ENCODE peak calls at places on chromosomes 12 and 14, in five cellular contexts. One of them, this sample, is unnamed.

GRCh38 chr12:124740691-124741137 is 123.0 kb downstream of the SCARB1 start:
- DNase-seq in adipocyte: peak; percentile 39
- DNase-seq in lung: no peak
- DNase-seq in kidney: peak; percentile 74
- DNase-seq in SJSA1: peak; percentile 83
- DNase-seq in this sample: peak; percentile 23

GRCh38 chr14:89013098-89013504 is 188.7 kb downstream of the TTC8 start:
- DNase-seq in kidney: no peak
- DNase-seq in SJSA1: no peak
- DNase-seq in lung: peak; percentile 38
- DNase-seq in adipocyte: peak; percentile 30
- DNase-seq in this sample: peak; percentile 11

GRCh38 chr12:91900971-91901370 is 244.7 kb downstream of the BTG1 start:
- DNase-seq in lung: no peak
- DNase-seq in adipocyte: no peak
- DNase-seq in kidney: no peak
- DNase-seq in SJSA1: no peak
- DNase-seq in this sample: no peak

GRCh38 chr14:23068792-23069412 is 11.6 kb upstream of the CDH24 start:
- DNase-seq in SJSA1: peak; percentile 88
- DNase-seq in lung: peak; percentile 85
- DNase-seq in kidney: peak; percentile 67
- DNase-seq in adipocyte: peak; percentile 96
- DNase-seq in this sample: peak; percentile 60

GRCh38 chr12:9086087-9086486 is 29.6 kb downstream of the A2M start:
- DNase-seq in adipocyte: no peak
- DNase-seq in kidney: no peak
- DNase-seq in lung: no peak
- DNase-seq in SJSA1: no peak
- DNase-seq in this sample: no peak

GRCh38 chr12:112944028-112944690 is 5.9 kb downstream of the OAS3 start:
- DNase-seq in adipocyte: peak; percentile 10
- DNase-seq in SJSA1: no peak
- DNase-seq in kidney: no peak
- DNase-seq in lung: no peak
- DNase-seq in this sample: no peak

GRCh38 chr12:45433441-45433868 is 217.6 kb downstream of the ANO6 start:
- DNase-seq in kidney: no peak
- DNase-seq in lung: no peak
- DNase-seq in SJSA1: no peak
- DNase-seq in adipocyte: no peak
- DNase-seq in this sample: no peak

GRCh38 chr14:23704890-23705289 is 68.7 kb downstream of the DHRS2 start:
- DNase-seq in SJSA1: no peak
- DNase-seq in adipocyte: no peak
- DNase-seq in kidney: no peak
- DNase-seq in lung: no peak
- DNase-seq in this sample: no peak

GRCh38 chr12:78209851-78210493 is 379.3 kb downstream of the NAV3 start:
- DNase-seq in adipocyte: no peak
- DNase-seq in kidney: no peak
- DNase-seq in lung: no peak
- DNase-seq in SJSA1: no peak
- DNase-seq in this sample: peak; percentile 41

GRCh38 chr12:2844786-2845185 is 10.0 kb upstream of the NRIP2 start:
- DNase-seq in kidney: no peak
- DNase-seq in adipocyte: no peak
- DNase-seq in lung: no peak
- DNase-seq in SJSA1: peak; percentile 92
- DNase-seq in this sample: no peak

GRCh38 chr14:30375280-30375892 is 183.6 kb upstream of the G2E3 start:
- DNase-seq in SJSA1: peak; percentile 5
- DNase-seq in lung: peak; percentile 35
- DNase-seq in adipocyte: peak; percentile 69
- DNase-seq in kidney: no peak
- DNase-seq in this sample: peak; percentile 16

GRCh38 chr12:89825591-89826449 is 117.2 kb upstream of the ATP2B1 start:
- DNase-seq in SJSA1: peak; percentile 64
- DNase-seq in lung: no peak
- DNase-seq in adipocyte: no peak
- DNase-seq in kidney: no peak
- DNase-seq in this sample: no peak

GRCh38 chr14:70955543-70956480 is 48.6 kb downstream of the PCNX1 start:
- DNase-seq in adipocyte: peak; percentile 70
- DNase-seq in lung: no peak
- DNase-seq in kidney: no peak
- DNase-seq in SJSA1: peak; percentile 19
- DNase-seq in this sample: no peak

GRCh38 chr12:4009979-4010704 is 136.9 kb upstream of the PARP11 start:
- DNase-seq in kidney: no peak
- DNase-seq in lung: no peak
- DNase-seq in adipocyte: no peak
- DNase-seq in SJSA1: no peak
- DNase-seq in this sample: no peak

GRCh38 chr12:44876554-44877275 is 600 bp upstream of the NELL2 start:
- DNase-seq in adipocyte: peak; percentile 47
- DNase-seq in kidney: peak; percentile 73
- DNase-seq in SJSA1: no peak
- DNase-seq in lung: peak; percentile 29
- DNase-seq in this sample: peak; percentile 43

GRCh38 chr14:45247427-45247826 is 5.6 kb downstream of the MIS18BP1 start:
- DNase-seq in kidney: no peak
- DNase-seq in lung: no peak
- DNase-seq in SJSA1: peak; percentile 16
- DNase-seq in adipocyte: no peak
- DNase-seq in this sample: no peak

GRCh38 chr12:79988368-79988767 is 53.5 kb upstream of the PPP1R12A start:
- DNase-seq in kidney: no peak
- DNase-seq in adipocyte: peak; percentile 40
- DNase-seq in lung: no peak
- DNase-seq in SJSA1: peak; percentile 55
- DNase-seq in this sample: no peak

GRCh38 chr12:104064031-104064841 is at the start of gene HCFC2:
- DNase-seq in adipocyte: peak; percentile 96
- DNase-seq in lung: peak; percentile 91
- DNase-seq in SJSA1: peak; percentile 96
- DNase-seq in kidney: peak; percentile 97
- DNase-seq in this sample: peak; percentile 92

DNA sequence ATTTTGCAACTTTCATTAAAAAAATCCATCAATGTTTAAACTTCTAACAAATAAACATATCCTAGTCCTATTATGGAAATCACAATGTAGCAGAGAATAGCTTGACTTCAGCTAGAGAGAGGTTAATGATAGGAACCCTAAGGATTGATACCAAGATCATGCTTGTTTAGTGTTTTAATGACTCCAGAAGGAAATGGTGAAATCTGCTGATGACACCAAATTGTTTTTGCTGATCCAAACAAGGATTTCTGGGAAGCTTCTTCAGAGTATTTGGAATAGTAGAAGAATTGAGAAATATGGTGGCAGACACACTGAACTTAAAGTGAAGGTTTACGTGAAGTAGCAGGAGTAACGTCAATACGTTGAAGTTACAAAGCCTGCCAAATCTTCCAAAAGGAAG is 122.7 kb downstream of the RAD51B start:
- DNase-seq in adipocyte: no peak
- DNase-seq in lung: no peak
- DNase-seq in SJSA1: no peak
- DNase-seq in kidney: no peak
- DNase-seq in this sample: no peak
- H3K9me3 ChIP-seq in adipocyte: no peaks in the 10 kb centered on the region
- H3K9me3 ChIP-seq in lung: no peaks in the 10 kb centered on the region
- H3K9me3 ChIP-seq in SJSA1: no peaks in the 10 kb centered on the region
- H3K9me3 ChIP-seq in kidney: no peaks in the 10 kb centered on the region
- H3K9me3 ChIP-seq in this sample: no peaks in the 10 kb centered on the region

GRCh38 chr14:84864582-84865271 is 665.2 kb upstream of the FLRT2 start:
- DNase-seq in lung: no peak
- DNase-seq in kidney: no peak
- DNase-seq in SJSA1: no peak
- DNase-seq in adipocyte: no peak
- DNase-seq in this sample: peak; percentile 11
- H3K9me3 ChIP-seq in lung: no peaks in the 10 kb centered on the region
- H3K9me3 ChIP-seq in kidney: no peaks in the 10 kb centered on the region
- H3K9me3 ChIP-seq in SJSA1: no peaks in the 10 kb centered on the region
- H3K9me3 ChIP-seq in adipocyte: no peaks in the 10 kb centered on the region
- H3K9me3 ChIP-seq in this sample: no peaks in the 10 kb centered on the region

GRCh38 chr14:25516838-25517237 is 466.9 kb upstream of the STXBP6 start:
- DNase-seq in SJSA1: no peak
- DNase-seq in kidney: no peak
- DNase-seq in adipocyte: no peak
- DNase-seq in lung: no peak
- DNase-seq in this sample: no peak
- H3K9me3 ChIP-seq in SJSA1: no peaks in the 10 kb centered on the region
- H3K9me3 ChIP-seq in kidney: no peaks in the 10 kb centered on the region
- H3K9me3 ChIP-seq in adipocyte: no peaks in the 10 kb centered on the region
- H3K9me3 ChIP-seq in lung: peaks cover 9% of the 10 kb centered on the region
- H3K9me3 ChIP-seq in this sample: no peaks in the 10 kb centered on the region

GRCh38 chr12:117603316-117604113 is 242.1 kb upstream of the NOS1 start:
- DNase-seq in adipocyte: no peak
- DNase-seq in SJSA1: no peak
- DNase-seq in lung: no peak
- DNase-seq in kidney: no peak
- DNase-seq in this sample: no peak
- H3K9me3 ChIP-seq in adipocyte: no peaks in the 10 kb centered on the region
- H3K9me3 ChIP-seq in SJSA1: no peaks in the 10 kb centered on the region
- H3K9me3 ChIP-seq in lung: peaks cover 3% of the 10 kb centered on the region
- H3K9me3 ChIP-seq in kidney: no peaks in the 10 kb centered on the region
- H3K9me3 ChIP-seq in this sample: no peaks in the 10 kb centered on the region